ENCODE peak calls at places on chromosomes 3 and 15, in nine cellular contexts. T is amniotic stem cell, M is fibroblast of pulmonary artery, K is NCI-H2171, Q is activated gamma-delta T cell treated with Interleukin-2 at 50 U/mL for 16 hours, W is glutamatergic neuron, P is SW480, A is HFFc6, J is T-helper 1 cell. B is an unnamed sample.

GRCh38 chr3:152176241-152176640 is 92.5 kb upstream of the MBNL1 start:
- DNase-seq in T (no peak), M (peak), K (no peak), Q (no peak), W (no peak), P (no peak), A (peak), J (no peak), B (no peak)

GRCh38 chr3:15676259-15676658 is 74.7 kb downstream of the BTD start:
- DNase-seq in T (no peak), M (no peak), K (no peak), Q (no peak), W (no peak), P (no peak), A (peak), J (no peak), B (no peak)

GRCh38 chr3:52523386-52524257 is 10.0 kb downstream of the NT5DC2 start:
- DNase-seq in T (no peak), M (no peak), K (no peak), Q (no peak), W (peak), P (no peak), A (no peak), J (no peak), B (no peak)

GRCh38 chr15:81292516-81293001 is 31.4 kb downstream of the STARD5 start:
- DNase-seq in T (no peak), M (no peak), K (no peak), Q (no peak), W (no peak), P (no peak), A (no peak), J (peak), B (peak)

GRCh38 chr3:159185443-159186050 is 383.7 kb downstream of the MFSD1 start:
- DNase-seq in T (no peak), M (no peak), K (no peak), Q (no peak), W (no peak), P (no peak), A (no peak), J (no peak), B (no peak)

GRCh38 chr15:25251700-25252390 is 187.0 kb downstream of the UBE3A start:
- DNase-seq in T (no peak), M (no peak), K (no peak), Q (no peak), W (peak), P (no peak), A (no peak), J (no peak), B (peak)

GRCh38 chr3:112605285-112605684 is 35.7 kb downstream of the CCDC80 start:
- DNase-seq in T (peak), M (peak), K (peak), Q (no peak), W (no peak), P (no peak), A (peak), J (no peak), B (peak)

GRCh38 chr3:73576995-73577394 is 47.7 kb downstream of the PDZRN3 start:
- DNase-seq in T (no peak), M (peak), K (no peak), Q (no peak), W (no peak), P (no peak), A (no peak), J (no peak), B (no peak)

GRCh38 chr3:38528457-38528856 is 32.3 kb downstream of the EXOG start:
- DNase-seq in T (no peak), M (no peak), K (no peak), Q (no peak), W (no peak), P (peak), A (no peak), J (no peak), B (no peak)

GRCh38 chr15:71375934-71376333 is 260.7 kb downstream of the THSD4 start:
- DNase-seq in T (no peak), M (peak), K (no peak), Q (no peak), W (no peak), P (no peak), A (no peak), J (no peak), B (no peak)

GRCh38 chr3:45909542-45909941 is 23.2 kb downstream of the CCR9 start:
- DNase-seq in T (no peak), M (no peak), K (no peak), Q (no peak), W (no peak), P (no peak), A (no peak), J (no peak), B (no peak)

GRCh38 chr3:195087321-195087720 is 183.6 kb downstream of the XXYLT1 start:
- DNase-seq in T (no peak), M (no peak), K (no peak), Q (no peak), W (no peak), P (peak), A (no peak), J (no peak), B (no peak)

GRCh38 chr3:172746476-172746875 is 4.0 kb upstream of the ECT2 start:
- DNase-seq in T (no peak), M (peak), K (no peak), Q (no peak), W (no peak), P (no peak), A (no peak), J (no peak), B (no peak)

GRCh38 chr3:11212784-11213183 is 58.5 kb downstream of the HRH1 start:
- DNase-seq in T (no peak), M (peak), K (no peak), Q (no peak), W (no peak), P (no peak), A (no peak), J (no peak), B (no peak)

GRCh38 chr15:101489633-101490407 is at the start of gene PCSK6:
- DNase-seq in T (no peak), M (no peak), K (no peak), Q (no peak), W (peak), P (no peak), A (no peak), J (no peak), B (peak)